ENCODE peak calls at places on chromosomes 5 and 9, in eight cellular contexts. X, Q, L, R, C, H, E and T are unnamed samples.

GRCh38 chr9:107751522-107752235 is 262.1 kb upstream of the KLF4 start:
- DNase-seq in E (no peak), H (peak; percentile 79), R (no peak), L (peak; percentile 67), Q (no peak), C (peak; percentile 58), X (peak; percentile 68), T (no peak)

GRCh38 chr9:69430206-69430605 is 105.2 kb downstream of the ENTREP1 start:
- DNase-seq in C (no peak), L (no peak), H (no peak), R (no peak), E (no peak), Q (no peak), X (no peak), T (no peak)

GRCh38 chr5:138664276-138664943 is 88.8 kb upstream of the CTNNA1 start:
- DNase-seq in H (no peak), X (no peak), L (peak; percentile 70), R (no peak), C (no peak), Q (no peak), E (no peak), T (no peak)

GRCh38 chr5:125497651-125498050 is 751.2 kb upstream of the ZNF608 start:
- DNase-seq in Q (no peak), X (no peak), C (no peak), L (no peak), E (no peak), H (peak; percentile 17), R (no peak), T (no peak)

GRCh38 chr9:128005938-128006337 is 25.1 kb upstream of the EEIG1 start:
- DNase-seq in E (peak; percentile 32), R (no peak), L (peak; percentile 26), C (no peak), H (no peak), Q (no peak), X (no peak), T (no peak)

GRCh38 chr5:135482383-135482933 is 30.3 kb upstream of the TIFAB start:
- DNase-seq in H (no peak), X (no peak), L (no peak), Q (no peak), E (no peak), R (no peak), C (no peak), T (no peak)

GRCh38 chr9:130542457-130543228 is 36.7 kb upstream of the FUBP3 start:
- DNase-seq in Q (no peak), X (no peak), E (no peak), H (no peak), C (no peak), L (peak; percentile 22), R (no peak), T (no peak)

GRCh38 chr5:147520450-147520849 is 10.6 kb upstream of the DPYSL3 start:
- DNase-seq in L (no peak), Q (no peak), X (no peak), R (no peak), E (no peak), C (no peak), H (no peak), T (no peak)

GRCh38 chr9:134811673-134812668 is 68.6 kb upstream of the FCN2 start:
- DNase-seq in Q (no peak), L (peak; percentile 86), X (no peak), C (no peak), E (no peak), H (peak; percentile 82), R (peak; percentile 38), T (peak; percentile 2)